ENCODE peak calls at places on chromosomes 2 and 18, in eight cellular contexts. One of them, this sample, is unnamed.

GRCh38 chr2:202681688-202682205 is 47.0 kb downstream of the FAM117B start:
- DNase-seq in psoas muscle: no peak
- DNase-seq in hepatocyte: no peak
- DNase-seq in lower lobe of right lung: no peak
- DNase-seq in heart left ventricle: no peak
- DNase-seq in adrenal gland: no peak
- DNase-seq in uterus: no peak
- DNase-seq in esophagus squamous epithelium: no peak
- DNase-seq in this sample: no peak

GRCh38 chr2:208984376-208985100 is 439.3 kb upstream of the MAP2 start:
- DNase-seq in heart left ventricle: no peak
- DNase-seq in lower lobe of right lung: no peak
- DNase-seq in uterus: no peak
- DNase-seq in esophagus squamous epithelium: no peak
- DNase-seq in adrenal gland: peak; percentile 44
- DNase-seq in psoas muscle: no peak
- DNase-seq in hepatocyte: peak; percentile 18
- DNase-seq in this sample: peak; percentile 23

GRCh38 chr18:46815661-46816060 is 58.8 kb upstream of the ST8SIA5 start:
- DNase-seq in lower lobe of right lung: no peak
- DNase-seq in heart left ventricle: no peak
- DNase-seq in esophagus squamous epithelium: no peak
- DNase-seq in uterus: no peak
- DNase-seq in adrenal gland: no peak
- DNase-seq in psoas muscle: no peak
- DNase-seq in hepatocyte: no peak
- DNase-seq in this sample: no peak

GRCh38 chr18:7590800-7591560 is 23.9 kb downstream of the PTPRM start:
- DNase-seq in adrenal gland: no peak
- DNase-seq in psoas muscle: no peak
- DNase-seq in lower lobe of right lung: no peak
- DNase-seq in hepatocyte: no peak
- DNase-seq in uterus: no peak
- DNase-seq in heart left ventricle: no peak
- DNase-seq in esophagus squamous epithelium: no peak
- DNase-seq in this sample: no peak

GRCh38 chr18:68431111-68431921 is 283.6 kb downstream of the TMX3 start:
- DNase-seq in adrenal gland: no peak
- DNase-seq in lower lobe of right lung: no peak
- DNase-seq in esophagus squamous epithelium: no peak
- DNase-seq in heart left ventricle: no peak
- DNase-seq in uterus: no peak
- DNase-seq in hepatocyte: no peak
- DNase-seq in psoas muscle: no peak
- DNase-seq in this sample: no peak

GRCh38 chr2:10575566-10576300 is 114.0 kb downstream of the NOL10 start:
- DNase-seq in uterus: no peak
- DNase-seq in esophagus squamous epithelium: no peak
- DNase-seq in hepatocyte: no peak
- DNase-seq in heart left ventricle: no peak
- DNase-seq in lower lobe of right lung: no peak
- DNase-seq in psoas muscle: no peak
- DNase-seq in adrenal gland: no peak
- DNase-seq in this sample: no peak

GRCh38 chr18:75377975-75378673 is 49.4 kb downstream of the SMIM21 start:
- DNase-seq in hepatocyte: no peak
- DNase-seq in uterus: no peak
- DNase-seq in lower lobe of right lung: no peak
- DNase-seq in heart left ventricle: no peak
- DNase-seq in psoas muscle: no peak
- DNase-seq in adrenal gland: no peak
- DNase-seq in esophagus squamous epithelium: no peak
- DNase-seq in this sample: no peak

GRCh38 chr2:12543452-12544220 is 173.1 kb upstream of the TRIB2 start:
- DNase-seq in hepatocyte: no peak
- DNase-seq in uterus: no peak
- DNase-seq in heart left ventricle: no peak
- DNase-seq in esophagus squamous epithelium: no peak
- DNase-seq in psoas muscle: no peak
- DNase-seq in adrenal gland: no peak
- DNase-seq in lower lobe of right lung: no peak
- DNase-seq in this sample: no peak

GRCh38 chr2:201882353-201883095 is 76.2 kb downstream of the CDK15 start:
- DNase-seq in adrenal gland: no peak
- DNase-seq in uterus: no peak
- DNase-seq in psoas muscle: no peak
- DNase-seq in esophagus squamous epithelium: no peak
- DNase-seq in heart left ventricle: peak; percentile 29
- DNase-seq in lower lobe of right lung: no peak
- DNase-seq in hepatocyte: no peak
- DNase-seq in this sample: no peak

GRCh38 chr2:238796223-238796885 is 51.5 kb upstream of the TWIST2 start:
- DNase-seq in hepatocyte: no peak
- DNase-seq in heart left ventricle: no peak
- DNase-seq in esophagus squamous epithelium: no peak
- DNase-seq in uterus: no peak
- DNase-seq in psoas muscle: no peak
- DNase-seq in adrenal gland: no peak
- DNase-seq in lower lobe of right lung: no peak
- DNase-seq in this sample: no peak

GRCh38 chr2:240857039-240858008 is 11.3 kb upstream of the AGXT start:
- DNase-seq in uterus: no peak
- DNase-seq in esophagus squamous epithelium: no peak
- DNase-seq in hepatocyte: peak; percentile 73
- DNase-seq in psoas muscle: no peak
- DNase-seq in lower lobe of right lung: no peak
- DNase-seq in heart left ventricle: no peak
- DNase-seq in adrenal gland: no peak
- DNase-seq in this sample: no peak

GRCh38 chr18:10230072-10230471 is 224.4 kb upstream of the APCDD1 start:
- DNase-seq in hepatocyte: peak; percentile 33
- DNase-seq in psoas muscle: no peak
- DNase-seq in adrenal gland: peak; percentile 76
- DNase-seq in esophagus squamous epithelium: no peak
- DNase-seq in uterus: no peak
- DNase-seq in lower lobe of right lung: no peak
- DNase-seq in heart left ventricle: no peak
- DNase-seq in this sample: no peak

GRCh38 chr2:45237850-45238542 is 228.7 kb upstream of the SIX2 start:
- DNase-seq in heart left ventricle: no peak
- DNase-seq in hepatocyte: peak; percentile 76
- DNase-seq in uterus: peak; percentile 22
- DNase-seq in adrenal gland: no peak
- DNase-seq in esophagus squamous epithelium: no peak
- DNase-seq in psoas muscle: peak; percentile 89
- DNase-seq in lower lobe of right lung: no peak
- DNase-seq in this sample: no peak

GRCh38 chr2:215970425-215970824 is 42.9 kb downstream of the MREG start:
- DNase-seq in lower lobe of right lung: no peak
- DNase-seq in hepatocyte: no peak
- DNase-seq in psoas muscle: no peak
- DNase-seq in uterus: no peak
- DNase-seq in esophagus squamous epithelium: no peak
- DNase-seq in heart left ventricle: no peak
- DNase-seq in adrenal gland: peak; percentile 42
- DNase-seq in this sample: no peak

GRCh38 chr18:5868218-5868904 is 27.0 kb downstream of the TMEM200C start:
- DNase-seq in psoas muscle: peak; percentile 49
- DNase-seq in hepatocyte: peak; percentile 94
- DNase-seq in adrenal gland: peak; percentile 84
- DNase-seq in uterus: peak; percentile 35
- DNase-seq in lower lobe of right lung: peak; percentile 59
- DNase-seq in heart left ventricle: peak; percentile 65
- DNase-seq in esophagus squamous epithelium: peak; percentile 6
- DNase-seq in this sample: peak; percentile 91

GRCh38 chr2:107633580-107634147 is 193.0 kb upstream of the RGPD4 start:
- DNase-seq in hepatocyte: no peak
- DNase-seq in lower lobe of right lung: no peak
- DNase-seq in uterus: no peak
- DNase-seq in esophagus squamous epithelium: no peak
- DNase-seq in heart left ventricle: no peak
- DNase-seq in adrenal gland: no peak
- DNase-seq in psoas muscle: no peak
- DNase-seq in this sample: no peak

DNA sequence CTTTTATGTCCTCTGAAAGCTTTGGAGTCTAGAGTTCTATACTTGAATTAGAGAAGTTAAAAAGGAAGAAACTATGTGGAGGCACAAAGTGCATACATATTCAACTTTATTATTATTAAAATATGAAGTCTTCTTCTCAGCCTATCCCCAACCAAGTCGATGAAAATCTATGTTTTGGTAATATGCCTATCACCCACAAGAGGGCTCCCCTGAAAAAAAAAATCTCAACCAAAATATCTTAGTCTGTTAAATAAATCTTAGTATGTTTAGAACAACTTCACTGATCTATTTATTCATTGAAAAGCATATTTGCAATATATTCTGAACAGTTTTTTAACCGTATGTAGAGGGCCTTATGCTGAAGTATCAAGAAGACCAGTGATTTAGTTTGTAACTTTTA is 804.5 kb downstream of the TDRD15 start:
- DNase-seq in heart left ventricle: no peak
- DNase-seq in lower lobe of right lung: no peak
- DNase-seq in psoas muscle: no peak
- DNase-seq in hepatocyte: no peak
- DNase-seq in esophagus squamous epithelium: no peak
- DNase-seq in uterus: no peak
- DNase-seq in adrenal gland: no peak
- DNase-seq in this sample: no peak
- TF ChIP-seq CTCF in heart left ventricle: peak; percentile 9
- TF ChIP-seq CTCF in lower lobe of right lung: no peak
- TF ChIP-seq CTCF in psoas muscle: no peak
- TF ChIP-seq CTCF in hepatocyte: peak; percentile 38
- TF ChIP-seq CTCF in esophagus squamous epithelium: no peak
- TF ChIP-seq CTCF in uterus: no peak
- TF ChIP-seq CTCF in adrenal gland: peak; percentile 18
- TF ChIP-seq CTCF in this sample: no peak

GRCh38 chr2:197708331-197708730 is 3.2 kb downstream of the MARS2 start:
- DNase-seq in esophagus squamous epithelium: no peak
- DNase-seq in psoas muscle: no peak
- DNase-seq in heart left ventricle: no peak
- DNase-seq in adrenal gland: no peak
- DNase-seq in lower lobe of right lung: no peak
- DNase-seq in uterus: no peak
- DNase-seq in hepatocyte: peak; percentile 20
- DNase-seq in this sample: no peak
- H3K4me1 ChIP-seq in esophagus squamous epithelium: peaks cover 54% of the 10 kb centered on the region
- H3K4me1 ChIP-seq in psoas muscle: peaks cover 22% of the 10 kb centered on the region
- H3K4me1 ChIP-seq in heart left ventricle: peaks cover 8% of the 10 kb centered on the region
- H3K4me1 ChIP-seq in adrenal gland: peaks cover 14% of the 10 kb centered on the region
- H3K4me1 ChIP-seq in lower lobe of right lung: peaks cover 34% of the 10 kb centered on the region
- H3K4me1 ChIP-seq in uterus: no peaks in the 10 kb centered on the region
- H3K4me1 ChIP-seq in hepatocyte: peaks cover 14% of the 10 kb centered on the region
- H3K4me1 ChIP-seq in this sample: peaks cover 19% of the 10 kb centered on the region

DNA sequence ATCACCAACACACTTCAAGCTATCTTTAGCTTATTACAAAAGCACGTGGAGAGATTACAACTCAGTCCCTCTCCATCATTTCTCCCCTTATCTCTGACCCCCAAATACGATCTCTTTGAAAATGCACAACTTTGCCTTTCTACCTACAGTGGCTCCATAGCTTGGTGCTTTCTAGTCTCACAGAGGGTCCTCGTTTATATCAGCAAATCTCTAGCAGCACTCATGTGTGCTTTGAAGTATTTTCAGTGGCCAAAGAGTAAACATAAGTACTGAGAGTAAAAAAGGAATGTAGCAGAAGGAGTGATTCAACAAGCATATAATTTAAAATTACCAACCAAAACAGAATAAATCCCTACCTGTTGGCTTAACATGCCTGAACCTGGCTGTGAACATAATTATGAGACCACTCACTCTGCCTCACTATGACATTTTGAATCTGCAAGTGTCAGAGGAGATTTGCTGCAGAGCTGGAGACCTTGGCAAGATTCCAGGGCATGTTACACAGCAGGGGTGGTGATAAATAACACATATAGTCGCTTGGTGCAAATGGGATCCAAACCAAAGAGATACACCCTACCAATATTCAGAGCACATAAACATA is 54.6 kb downstream of the LAMA3 start:
- DNase-seq in psoas muscle: no peak
- DNase-seq in lower lobe of right lung: no peak
- DNase-seq in adrenal gland: no peak
- DNase-seq in heart left ventricle: no peak
- DNase-seq in hepatocyte: no peak
- DNase-seq in esophagus squamous epithelium: no peak
- DNase-seq in uterus: no peak
- DNase-seq in this sample: no peak
- TF ChIP-seq CTCF in psoas muscle: no peak
- TF ChIP-seq CTCF in lower lobe of right lung: no peak
- TF ChIP-seq CTCF in adrenal gland: no peak
- TF ChIP-seq CTCF in heart left ventricle: no peak
- TF ChIP-seq CTCF in hepatocyte: no peak
- TF ChIP-seq CTCF in esophagus squamous epithelium: no peak
- TF ChIP-seq CTCF in uterus: no peak
- TF ChIP-seq CTCF in this sample: no peak

DNA sequence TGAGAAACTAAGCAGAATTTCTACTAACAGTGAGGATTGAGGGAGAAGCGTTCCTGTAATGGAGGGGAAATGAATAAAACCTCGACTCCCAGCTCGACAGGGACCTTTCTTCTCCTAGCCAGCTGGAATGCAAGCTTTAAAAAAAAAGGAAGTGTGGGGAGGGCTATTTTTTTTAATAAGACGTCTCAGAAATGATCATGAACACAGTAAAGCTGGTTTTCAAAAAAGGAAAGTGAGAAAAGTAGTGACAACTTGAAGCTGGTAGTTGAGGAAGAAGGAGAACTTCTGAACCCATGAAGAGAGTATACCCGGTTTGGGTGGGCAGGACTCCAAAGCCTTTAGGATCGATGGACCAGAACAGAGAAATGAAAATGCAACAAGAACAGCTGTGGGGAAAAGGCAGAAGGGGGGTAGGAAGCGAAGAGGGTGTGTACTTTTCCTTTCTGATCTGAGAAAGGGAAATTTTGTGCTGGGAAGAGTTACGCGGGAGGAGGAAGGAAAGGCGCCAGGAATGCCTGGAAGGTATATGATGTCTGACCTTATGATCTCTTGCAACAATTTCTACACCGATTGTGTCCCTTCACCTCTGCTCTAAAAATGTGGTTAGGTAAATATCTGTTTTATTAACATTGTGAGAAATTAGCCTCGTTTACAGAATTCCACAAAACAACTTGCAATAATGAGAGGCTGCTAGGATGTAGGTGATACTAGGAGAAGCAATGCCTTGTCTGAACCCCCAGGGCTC is 22.6 kb upstream of the CYP1B1 start:
- DNase-seq in uterus: no peak
- DNase-seq in hepatocyte: no peak
- DNase-seq in esophagus squamous epithelium: no peak
- DNase-seq in adrenal gland: no peak
- DNase-seq in heart left ventricle: peak; percentile 37
- DNase-seq in psoas muscle: no peak
- DNase-seq in lower lobe of right lung: no peak
- DNase-seq in this sample: peak; percentile 34
- H3K4me1 ChIP-seq in uterus: no peaks in the 10 kb centered on the region
- H3K4me1 ChIP-seq in hepatocyte: peaks cover 39% of the 10 kb centered on the region
- H3K4me1 ChIP-seq in esophagus squamous epithelium: peaks cover 54% of the 10 kb centered on the region
- H3K4me1 ChIP-seq in adrenal gland: no peaks in the 10 kb centered on the region
- H3K4me1 ChIP-seq in heart left ventricle: no peaks in the 10 kb centered on the region
- H3K4me1 ChIP-seq in psoas muscle: peaks cover 6% of the 10 kb centered on the region
- H3K4me1 ChIP-seq in lower lobe of right lung: peaks cover 43% of the 10 kb centered on the region
- H3K4me1 ChIP-seq in this sample: peaks cover 33% of the 10 kb centered on the region

This sample was measured in testis.